ENCODE peak calls at places on chromosomes 3 and 15, in six cellular contexts. One of them, this sample, is unnamed.

GRCh38 chr3:183555541-183556081 is at the start of gene KLHL6:
- DNase-seq in NCI-H524: peak
- DNase-seq in SJCRH30: no peak
- DNase-seq in NCI-H774: no peak
- DNase-seq in stimulated activated CD4-positive, alpha-beta T cell treated with anti-CD3 and anti-CD28 coated beads, Interleukin-2, amount 100 ng/mL, for 48 hours: peak
- DNase-seq in activated gamma-delta T cell treated with Interleukin-2 at 50 U/mL for 16 hours: peak
- DNase-seq in this sample: no peak

GRCh38 chr3:42175841-42176240 is 84.7 kb downstream of the TRAK1 start:
- DNase-seq in NCI-H524: no peak
- DNase-seq in SJCRH30: no peak
- DNase-seq in NCI-H774: no peak
- DNase-seq in stimulated activated CD4-positive, alpha-beta T cell treated with anti-CD3 and anti-CD28 coated beads, Interleukin-2, amount 100 ng/mL, for 48 hours: no peak
- DNase-seq in activated gamma-delta T cell treated with Interleukin-2 at 50 U/mL for 16 hours: no peak
- DNase-seq in this sample: no peak

GRCh38 chr3:168249539-168250414 is 154.1 kb upstream of the GOLIM4 start:
- DNase-seq in NCI-H524: peak
- DNase-seq in SJCRH30: peak
- DNase-seq in NCI-H774: peak
- DNase-seq in stimulated activated CD4-positive, alpha-beta T cell treated with anti-CD3 and anti-CD28 coated beads, Interleukin-2, amount 100 ng/mL, for 48 hours: peak
- DNase-seq in activated gamma-delta T cell treated with Interleukin-2 at 50 U/mL for 16 hours: no peak
- DNase-seq in this sample: no peak

GRCh38 chr3:139302084-139302800 is 41.6 kb upstream of the MRPS22 start:
- DNase-seq in NCI-H524: no peak
- DNase-seq in SJCRH30: peak
- DNase-seq in NCI-H774: no peak
- DNase-seq in stimulated activated CD4-positive, alpha-beta T cell treated with anti-CD3 and anti-CD28 coated beads, Interleukin-2, amount 100 ng/mL, for 48 hours: no peak
- DNase-seq in activated gamma-delta T cell treated with Interleukin-2 at 50 U/mL for 16 hours: no peak
- DNase-seq in this sample: no peak

GRCh38 chr15:55795031-55795430 is 52.1 kb upstream of the PRTG start:
- DNase-seq in NCI-H524: no peak
- DNase-seq in SJCRH30: no peak
- DNase-seq in NCI-H774: no peak
- DNase-seq in stimulated activated CD4-positive, alpha-beta T cell treated with anti-CD3 and anti-CD28 coated beads, Interleukin-2, amount 100 ng/mL, for 48 hours: no peak
- DNase-seq in activated gamma-delta T cell treated with Interleukin-2 at 50 U/mL for 16 hours: no peak
- DNase-seq in this sample: no peak

GRCh38 chr3:192060160-192060783 is 599.3 kb downstream of the PYDC2 start:
- DNase-seq in NCI-H524: no peak
- DNase-seq in SJCRH30: no peak
- DNase-seq in NCI-H774: peak
- DNase-seq in stimulated activated CD4-positive, alpha-beta T cell treated with anti-CD3 and anti-CD28 coated beads, Interleukin-2, amount 100 ng/mL, for 48 hours: no peak
- DNase-seq in activated gamma-delta T cell treated with Interleukin-2 at 50 U/mL for 16 hours: no peak
- DNase-seq in this sample: peak

GRCh38 chr3:171781711-171782127 is 28.6 kb downstream of the PLD1 start:
- DNase-seq in NCI-H524: no peak
- DNase-seq in SJCRH30: no peak
- DNase-seq in NCI-H774: no peak
- DNase-seq in stimulated activated CD4-positive, alpha-beta T cell treated with anti-CD3 and anti-CD28 coated beads, Interleukin-2, amount 100 ng/mL, for 48 hours: no peak
- DNase-seq in activated gamma-delta T cell treated with Interleukin-2 at 50 U/mL for 16 hours: no peak
- DNase-seq in this sample: no peak

GRCh38 chr3:189144645-189145044 is 27.1 kb upstream of the TPRG1 start:
- DNase-seq in NCI-H524: peak
- DNase-seq in SJCRH30: no peak
- DNase-seq in NCI-H774: no peak
- DNase-seq in stimulated activated CD4-positive, alpha-beta T cell treated with anti-CD3 and anti-CD28 coated beads, Interleukin-2, amount 100 ng/mL, for 48 hours: no peak
- DNase-seq in activated gamma-delta T cell treated with Interleukin-2 at 50 U/mL for 16 hours: peak
- DNase-seq in this sample: no peak

GRCh38 chr3:160564949-160565441 is 376 bp downstream of the KPNA4 start:
- DNase-seq in NCI-H524: peak
- DNase-seq in SJCRH30: peak
- DNase-seq in NCI-H774: peak
- DNase-seq in stimulated activated CD4-positive, alpha-beta T cell treated with anti-CD3 and anti-CD28 coated beads, Interleukin-2, amount 100 ng/mL, for 48 hours: no peak
- DNase-seq in activated gamma-delta T cell treated with Interleukin-2 at 50 U/mL for 16 hours: no peak
- DNase-seq in this sample: peak

GRCh38 chr15:63387741-63388468 is 6.3 kb upstream of the CA12 start:
- DNase-seq in NCI-H524: peak
- DNase-seq in SJCRH30: no peak
- DNase-seq in NCI-H774: no peak
- DNase-seq in stimulated activated CD4-positive, alpha-beta T cell treated with anti-CD3 and anti-CD28 coated beads, Interleukin-2, amount 100 ng/mL, for 48 hours: no peak
- DNase-seq in activated gamma-delta T cell treated with Interleukin-2 at 50 U/mL for 16 hours: no peak
- DNase-seq in this sample: peak